ENCODE peak calls at places on chromosome 19, in eight cellular contexts. One of them, this sample, is unnamed.

GRCh38 chr19:42421591-42422031 is 5.6 kb downstream of the LIPE start:
- DNase-seq in breast epithelium: no peak
- DNase-seq in PC-9: peak; percentile 43
- DNase-seq in lower lobe of right lung: no peak
- DNase-seq in B cell: no peak
- DNase-seq in HFF-Myc: no peak
- DNase-seq in cardiac muscle cell: no peak
- DNase-seq in neural crest cell: no peak
- DNase-seq in this sample: no peak

GRCh38 chr19:33687761-33688656 is 66.3 kb downstream of the CHST8 start:
- DNase-seq in breast epithelium: no peak
- DNase-seq in PC-9: no peak
- DNase-seq in lower lobe of right lung: no peak
- DNase-seq in B cell: no peak
- DNase-seq in HFF-Myc: no peak
- DNase-seq in cardiac muscle cell: no peak
- DNase-seq in neural crest cell: no peak
- DNase-seq in this sample: no peak

GRCh38 chr19:3343619-3344502 is 22.5 kb upstream of the NFIC start:
- DNase-seq in breast epithelium: peak; percentile 97
- DNase-seq in PC-9: peak; percentile 64
- DNase-seq in lower lobe of right lung: peak; percentile 91
- DNase-seq in B cell: no peak
- DNase-seq in HFF-Myc: no peak
- DNase-seq in cardiac muscle cell: no peak
- DNase-seq in neural crest cell: no peak
- DNase-seq in this sample: no peak

GRCh38 chr19:17841371-17841809 is 6.4 kb downstream of the JAK3 start:
- DNase-seq in breast epithelium: no peak
- DNase-seq in PC-9: no peak
- DNase-seq in lower lobe of right lung: no peak
- DNase-seq in B cell: no peak
- DNase-seq in HFF-Myc: no peak
- DNase-seq in cardiac muscle cell: no peak
- DNase-seq in neural crest cell: no peak
- DNase-seq in this sample: no peak

GRCh38 chr19:57245959-57246358 is 5.5 kb downstream of the ZNF805 start:
- DNase-seq in breast epithelium: no peak
- DNase-seq in PC-9: no peak
- DNase-seq in lower lobe of right lung: no peak
- DNase-seq in B cell: no peak
- DNase-seq in HFF-Myc: no peak
- DNase-seq in cardiac muscle cell: no peak
- DNase-seq in neural crest cell: no peak
- DNase-seq in this sample: no peak

GRCh38 chr19:33686246-33686645 is 64.5 kb downstream of the CHST8 start:
- DNase-seq in breast epithelium: no peak
- DNase-seq in PC-9: no peak
- DNase-seq in lower lobe of right lung: no peak
- DNase-seq in B cell: no peak
- DNase-seq in HFF-Myc: no peak
- DNase-seq in cardiac muscle cell: no peak
- DNase-seq in neural crest cell: no peak
- DNase-seq in this sample: no peak

GRCh38 chr19:48615145-48616040 is 517 bp upstream of the FAM83E start:
- DNase-seq in breast epithelium: no peak
- DNase-seq in PC-9: no peak
- DNase-seq in lower lobe of right lung: no peak
- DNase-seq in B cell: no peak
- DNase-seq in HFF-Myc: no peak
- DNase-seq in cardiac muscle cell: no peak
- DNase-seq in neural crest cell: no peak
- DNase-seq in this sample: no peak

GRCh38 chr19:44608391-44608821 is 5.0 kb upstream of the IGSF23 start:
- DNase-seq in breast epithelium: no peak
- DNase-seq in PC-9: no peak
- DNase-seq in lower lobe of right lung: no peak
- DNase-seq in B cell: no peak
- DNase-seq in HFF-Myc: no peak
- DNase-seq in cardiac muscle cell: no peak
- DNase-seq in neural crest cell: no peak
- DNase-seq in this sample: no peak

GRCh38 chr19:43789029-43789428 is 8.3 kb upstream of the KCNN4 start:
- DNase-seq in breast epithelium: no peak
- DNase-seq in PC-9: no peak
- DNase-seq in lower lobe of right lung: no peak
- DNase-seq in B cell: no peak
- DNase-seq in HFF-Myc: no peak
- DNase-seq in cardiac muscle cell: peak; percentile 73
- DNase-seq in neural crest cell: no peak
- DNase-seq in this sample: no peak

GRCh38 chr19:29404951-29405727 is 120.7 kb upstream of the VSTM2B start:
- DNase-seq in breast epithelium: peak; percentile 27
- DNase-seq in PC-9: peak; percentile 18
- DNase-seq in lower lobe of right lung: no peak
- DNase-seq in B cell: no peak
- DNase-seq in HFF-Myc: no peak
- DNase-seq in cardiac muscle cell: peak; percentile 53
- DNase-seq in neural crest cell: peak; percentile 13
- DNase-seq in this sample: peak; percentile 72

GRCh38 chr19:21604941-21605548 is 99.6 kb downstream of the ZNF429 start:
- DNase-seq in breast epithelium: peak; percentile 30
- DNase-seq in PC-9: no peak
- DNase-seq in lower lobe of right lung: no peak
- DNase-seq in B cell: no peak
- DNase-seq in HFF-Myc: no peak
- DNase-seq in cardiac muscle cell: no peak
- DNase-seq in neural crest cell: no peak
- DNase-seq in this sample: no peak

GRCh38 chr19:6103217-6103644 is 7.1 kb downstream of the RFX2 start:
- DNase-seq in breast epithelium: peak; percentile 86
- DNase-seq in PC-9: peak; percentile 51
- DNase-seq in lower lobe of right lung: peak; percentile 71
- DNase-seq in B cell: no peak
- DNase-seq in HFF-Myc: no peak
- DNase-seq in cardiac muscle cell: no peak
- DNase-seq in neural crest cell: no peak
- DNase-seq in this sample: no peak

GRCh38 chr19:11964496-11964857 is 363 bp upstream of the ZNF763 start:
- DNase-seq in breast epithelium: no peak
- DNase-seq in PC-9: no peak
- DNase-seq in lower lobe of right lung: peak; percentile 64
- DNase-seq in B cell: peak; percentile 41
- DNase-seq in HFF-Myc: no peak
- DNase-seq in cardiac muscle cell: no peak
- DNase-seq in neural crest cell: no peak
- DNase-seq in this sample: no peak

GRCh38 chr19:17103177-17103576 is 27.6 kb downstream of the MYO9B start:
- DNase-seq in breast epithelium: no peak
- DNase-seq in PC-9: peak; percentile 11
- DNase-seq in lower lobe of right lung: no peak
- DNase-seq in B cell: no peak
- DNase-seq in HFF-Myc: no peak
- DNase-seq in cardiac muscle cell: no peak
- DNase-seq in neural crest cell: peak; percentile 31
- DNase-seq in this sample: no peak

GRCh38 chr19:19575411-19575810 is 37.3 kb downstream of the CILP2 start:
- DNase-seq in breast epithelium: no peak
- DNase-seq in PC-9: no peak
- DNase-seq in lower lobe of right lung: no peak
- DNase-seq in B cell: no peak
- DNase-seq in HFF-Myc: no peak
- DNase-seq in cardiac muscle cell: no peak
- DNase-seq in neural crest cell: no peak
- DNase-seq in this sample: no peak

GRCh38 chr19:572891-573825 is 762 bp downstream of the BSG start:
- DNase-seq in breast epithelium: peak; percentile 36
- DNase-seq in PC-9: peak; percentile 50
- DNase-seq in lower lobe of right lung: peak; percentile 72
- DNase-seq in B cell: no peak
- DNase-seq in HFF-Myc: no peak
- DNase-seq in cardiac muscle cell: peak; percentile 69
- DNase-seq in neural crest cell: no peak
- DNase-seq in this sample: peak; percentile 23

GRCh38 chr19:6723738-6724137 is 3.3 kb upstream of the C3 start:
- DNase-seq in breast epithelium: no peak
- DNase-seq in PC-9: no peak
- DNase-seq in lower lobe of right lung: peak; percentile 45
- DNase-seq in B cell: no peak
- DNase-seq in HFF-Myc: no peak
- DNase-seq in cardiac muscle cell: no peak
- DNase-seq in neural crest cell: no peak
- DNase-seq in this sample: no peak

GRCh38 chr19:1131718-1132552 is 28.1 kb downstream of the GPX4 start:
- DNase-seq in breast epithelium: peak; percentile 82
- DNase-seq in PC-9: peak; percentile 79
- DNase-seq in lower lobe of right lung: peak; percentile 95
- DNase-seq in B cell: peak; percentile 90
- DNase-seq in HFF-Myc: no peak
- DNase-seq in cardiac muscle cell: peak; percentile 73
- DNase-seq in neural crest cell: peak; percentile 42
- DNase-seq in this sample: no peak

GRCh38 chr19:47155141-47155540 is 24.5 kb downstream of the SAE1 start:
- DNase-seq in breast epithelium: no peak
- DNase-seq in PC-9: no peak
- DNase-seq in lower lobe of right lung: no peak
- DNase-seq in B cell: no peak
- DNase-seq in HFF-Myc: no peak
- DNase-seq in cardiac muscle cell: no peak
- DNase-seq in neural crest cell: no peak
- DNase-seq in this sample: no peak

GRCh38 chr19:10228925-10229324 is 2.2 kb downstream of the S1PR2 start:
- DNase-seq in breast epithelium: no peak
- DNase-seq in PC-9: no peak
- DNase-seq in lower lobe of right lung: no peak
- DNase-seq in B cell: peak; percentile 57
- DNase-seq in HFF-Myc: no peak
- DNase-seq in cardiac muscle cell: peak; percentile 44
- DNase-seq in neural crest cell: no peak
- DNase-seq in this sample: no peak
- TF ChIP-seq CTCF in breast epithelium: peak; percentile 26
- TF ChIP-seq CTCF in PC-9: peak; percentile 61
- TF ChIP-seq CTCF in lower lobe of right lung: peak; percentile 59
- TF ChIP-seq CTCF in B cell: peak; percentile 70
- TF ChIP-seq CTCF in HFF-Myc: peak; percentile 60
- TF ChIP-seq CTCF in cardiac muscle cell: peak; percentile 53
- TF ChIP-seq CTCF in neural crest cell: peak; percentile 59
- TF ChIP-seq CTCF in this sample: no peak

DNA sequence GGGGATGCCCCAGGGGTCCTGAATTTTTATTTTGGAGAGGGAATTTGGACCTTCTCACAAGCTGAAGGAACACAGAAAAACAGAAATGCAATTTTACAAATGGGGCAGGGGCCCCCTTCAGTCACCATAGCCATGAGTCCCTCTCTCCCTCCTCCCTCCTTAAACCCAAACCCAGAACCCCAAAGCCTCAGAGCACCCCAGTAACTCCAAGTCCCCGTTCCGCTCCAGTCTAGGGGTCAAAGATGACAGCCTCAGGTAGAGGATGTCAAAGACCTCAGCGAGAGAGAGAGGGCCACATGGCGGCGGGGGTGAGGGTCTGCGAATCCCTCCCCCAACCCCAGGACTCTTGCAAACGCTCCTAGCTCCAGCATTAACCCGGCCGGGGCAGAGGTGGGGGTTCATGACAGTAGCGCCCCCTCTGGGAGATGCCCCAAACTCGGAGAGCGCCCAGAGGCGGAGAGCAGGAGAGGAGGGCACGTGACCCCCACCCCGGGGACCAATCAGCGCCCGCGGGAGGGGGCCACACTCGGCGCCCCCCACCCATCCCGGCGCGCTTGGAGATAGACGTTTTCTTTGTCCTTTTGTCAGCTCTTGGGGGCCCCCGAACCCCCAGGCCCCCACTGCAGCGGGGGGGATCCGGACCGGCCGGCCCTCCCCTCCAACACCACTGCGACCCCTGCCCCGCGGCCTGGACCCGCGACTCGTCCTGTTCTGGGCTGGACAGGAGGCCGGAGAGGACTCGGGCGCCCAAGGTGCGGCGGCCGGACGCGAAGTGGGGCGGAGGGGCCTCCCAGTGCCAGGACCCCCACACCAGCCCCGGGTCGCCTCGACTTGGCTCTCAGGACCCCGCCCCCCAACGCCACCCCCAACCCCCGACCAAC is 20.8 kb upstream of the SEMA6B start:
- DNase-seq in breast epithelium: no peak
- DNase-seq in PC-9: no peak
- DNase-seq in lower lobe of right lung: no peak
- DNase-seq in B cell: no peak
- DNase-seq in HFF-Myc: no peak
- DNase-seq in cardiac muscle cell: peak; percentile 63
- DNase-seq in neural crest cell: no peak
- DNase-seq in this sample: no peak
- TF ChIP-seq CTCF in breast epithelium: no peak
- TF ChIP-seq CTCF in PC-9: no peak
- TF ChIP-seq CTCF in lower lobe of right lung: no peak
- TF ChIP-seq CTCF in B cell: no peak
- TF ChIP-seq CTCF in HFF-Myc: peak; percentile 16
- TF ChIP-seq CTCF in cardiac muscle cell: peak; percentile 35
- TF ChIP-seq CTCF in neural crest cell: no peak
- TF ChIP-seq CTCF in this sample: no peak

DNA sequence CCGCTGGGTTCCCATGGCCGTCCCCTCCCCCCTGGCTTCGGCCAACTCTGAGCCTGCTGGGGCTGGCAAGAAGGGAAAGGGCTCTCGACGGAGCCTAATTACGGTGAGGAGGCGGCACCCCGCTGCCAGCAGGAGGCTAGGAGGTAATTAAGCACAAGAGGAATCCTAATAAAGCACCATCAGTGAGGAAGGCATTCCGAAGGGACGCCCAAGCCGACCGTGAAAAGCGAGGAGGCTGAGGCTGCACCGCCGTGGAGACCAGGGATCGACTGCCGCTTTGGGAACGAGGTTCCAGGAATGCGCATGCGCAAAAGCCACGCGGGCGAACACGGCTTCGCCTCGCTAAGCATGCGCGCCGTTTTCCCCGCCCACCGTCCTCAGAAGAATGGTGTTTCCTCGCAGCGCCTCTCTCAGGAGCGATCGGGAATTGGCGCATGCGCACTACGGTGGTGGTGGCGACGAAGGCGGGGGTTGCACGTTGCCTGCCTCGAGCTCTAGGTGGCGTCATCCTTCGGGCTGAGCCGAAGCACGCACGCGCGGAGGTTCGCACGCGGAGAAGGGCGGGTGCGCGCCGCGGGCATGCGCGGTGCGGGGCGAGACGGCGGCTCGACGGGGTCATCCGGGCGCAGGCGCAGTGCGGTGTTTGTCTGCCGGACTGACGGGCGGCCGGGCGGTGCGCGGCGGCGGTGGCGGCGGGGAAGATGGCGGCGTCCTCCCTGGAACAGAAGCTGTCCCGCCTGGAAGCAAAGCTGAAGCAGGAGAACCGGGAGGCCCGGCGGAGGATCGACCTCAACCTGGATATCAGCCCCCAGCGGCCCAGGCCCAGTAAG is at the start of gene MAP2K7:
- DNase-seq in breast epithelium: peak; percentile 99
- DNase-seq in PC-9: peak; percentile 100
- DNase-seq in lower lobe of right lung: peak; percentile 100
- DNase-seq in B cell: peak; percentile 100
- DNase-seq in HFF-Myc: peak; percentile 99
- DNase-seq in cardiac muscle cell: peak; percentile 100
- DNase-seq in neural crest cell: peak; percentile 100
- DNase-seq in this sample: peak; percentile 100
- TF ChIP-seq CTCF in breast epithelium: peak; percentile 42
- TF ChIP-seq CTCF in PC-9: peak; percentile 51
- TF ChIP-seq CTCF in lower lobe of right lung: peak; percentile 64
- TF ChIP-seq CTCF in B cell: peak; percentile 66
- TF ChIP-seq CTCF in HFF-Myc: peak; percentile 50
- TF ChIP-seq CTCF in cardiac muscle cell: peak; percentile 55
- TF ChIP-seq CTCF in neural crest cell: peak; percentile 61
- TF ChIP-seq CTCF in this sample: no peak

GRCh38 chr19:27966390-27966816 is 1246.5 kb downstream of the UQCRFS1 start:
- DNase-seq in breast epithelium: no peak
- DNase-seq in PC-9: no peak
- DNase-seq in lower lobe of right lung: no peak
- DNase-seq in B cell: no peak
- DNase-seq in HFF-Myc: no peak
- DNase-seq in cardiac muscle cell: no peak
- DNase-seq in neural crest cell: no peak
- DNase-seq in this sample: no peak
- TF ChIP-seq CTCF in breast epithelium: peak; percentile 37
- TF ChIP-seq CTCF in PC-9: peak; percentile 72
- TF ChIP-seq CTCF in lower lobe of right lung: peak; percentile 54
- TF ChIP-seq CTCF in B cell: peak; percentile 46
- TF ChIP-seq CTCF in HFF-Myc: peak; percentile 52
- TF ChIP-seq CTCF in cardiac muscle cell: peak; percentile 74
- TF ChIP-seq CTCF in neural crest cell: peak; percentile 80
- TF ChIP-seq CTCF in this sample: peak; percentile 58

This sample was measured in mesothelial cell of epicardium.